ENCODE peak calls at places on chromosomes 5 and 9, in four cellular contexts. L is lower leg skin, T is choroid plexus epithelial cell, J is foreskin fibroblast. S is an unnamed sample.
A peak's percentile ranks its signal among the peaks of the same experiment; 100 is the strongest.

GRCh38 chr9:131654857-131655577 is 84.9 kb downstream of the RAPGEF1 start:
- DNase-seq in T (no peak), L (peak; percentile 72), J (no peak), S (no peak)

GRCh38 chr5:17012289-17012688 is 76.2 kb upstream of the MYO10 start:
- DNase-seq in T (no peak), L (no peak), J (peak; percentile 64), S (no peak)

GRCh38 chr5:80125962-80126480 is 90.9 kb downstream of the THBS4 start:
- DNase-seq in J (peak; percentile 48), L (no peak), T (peak; percentile 85), S (peak; percentile 84)

GRCh38 chr5:150627731-150628545 is 12.5 kb upstream of the SYNPO start:
- DNase-seq in T (peak; percentile 78), J (no peak), L (no peak), S (peak; percentile 64)

GRCh38 chr5:135376961-135377621 is 21.9 kb downstream of the MACROH2A1 start:
- DNase-seq in J (no peak), L (peak; percentile 66), T (no peak), S (no peak)

GRCh38 chr5:172005708-172006377 is 595 bp downstream of the FBXW11 start:
- DNase-seq in J (no peak), T (no peak), L (no peak), S (peak; percentile 24)

GRCh38 chr5:33612386-33612785 is 171.6 kb downstream of the TARS1 start:
- DNase-seq in T (peak; percentile 42), L (no peak), J (peak; percentile 71), S (peak; percentile 73)

GRCh38 chr5:72871358-72872024 is 55.0 kb downstream of the TNPO1 start:
- DNase-seq in L (no peak), J (no peak), T (peak; percentile 34), S (peak; percentile 39)

GRCh38 chr5:130520211-130520610 is 615.9 kb downstream of the CHSY3 start:
- DNase-seq in L (no peak), J (no peak), T (peak; percentile 53), S (peak; percentile 46)

GRCh38 chr9:85377751-85378289 is 363.9 kb downstream of the AGTPBP1 start:
- DNase-seq in J (no peak), L (no peak), T (no peak), S (peak; percentile 56)

GRCh38 chr5:128532127-128532526 is 5.9 kb downstream of the FBN2 start:
- DNase-seq in L (no peak), J (no peak), T (peak; percentile 30), S (no peak)

GRCh38 chr9:134680393-134681060 is 38.9 kb downstream of the COL5A1 start:
- DNase-seq in T (no peak), J (no peak), L (no peak), S (no peak)

GRCh38 chr5:19002111-19002510 is 985.9 kb downstream of the CDH18 start:
- DNase-seq in J (no peak), L (no peak), T (no peak), S (no peak)

GRCh38 chr5:171477101-171477500 is 57.7 kb downstream of the FGF18 start:
- DNase-seq in T (peak; percentile 42), L (no peak), J (no peak), S (no peak)

GRCh38 chr5:54217826-54218503 is 92.4 kb downstream of the ARL15 start:
- DNase-seq in L (no peak), J (peak; percentile 59), T (peak; percentile 89), S (peak; percentile 78)

GRCh38 chr5:132243366-132243977 is 14.0 kb upstream of the PDLIM4 start:
- DNase-seq in J (no peak), L (peak; percentile 64), T (no peak), S (no peak)

GRCh38 chr9:134455951-134456739 is 129.9 kb downstream of the RXRA start:
- DNase-seq in J (peak; percentile 98), L (peak; percentile 96), T (peak; percentile 97), S (peak; percentile 98)

GRCh38 chr5:9350301-9350797 is 195.5 kb downstream of the SEMA5A start:
- DNase-seq in T (no peak), L (no peak), J (peak; percentile 74), S (peak; percentile 65)

GRCh38 chr5:139384591-139385051 is 1.5 kb upstream of the SLC23A1 start:
- DNase-seq in J (no peak), T (no peak), L (peak; percentile 77), S (no peak)

GRCh38 chr5:170892201-170892600 is 30.4 kb downstream of the RANBP17 start:
- DNase-seq in J (peak; percentile 54), L (no peak), T (peak; percentile 85), S (peak; percentile 84)

GRCh38 chr5:435156-435790 is 7.7 kb upstream of the EXOC3 start:
- DNase-seq in J (no peak), L (peak; percentile 84), T (no peak), S (no peak)

GRCh38 chr5:434443-435146 is 8.4 kb upstream of the EXOC3 start:
- DNase-seq in J (no peak), T (no peak), L (no peak), S (no peak)

GRCh38 chr5:436641-436975 is 6.4 kb upstream of the EXOC3 start:
- DNase-seq in L (peak; percentile 78), J (no peak), T (no peak), S (no peak)

GRCh38 chr5:437281-437771 is 5.7 kb upstream of the EXOC3 start:
- DNase-seq in J (no peak), T (no peak), L (peak; percentile 79), S (no peak)

GRCh38 chr5:435961-436640 is 6.9 kb upstream of the EXOC3 start:
- DNase-seq in L (peak; percentile 83), J (no peak), T (peak; percentile 47), S (no peak)
- TF ChIP-seq CTCF in L (no peak), J (peak; percentile 36), T (peak; percentile 69), S (peak; percentile 58)

DNA sequence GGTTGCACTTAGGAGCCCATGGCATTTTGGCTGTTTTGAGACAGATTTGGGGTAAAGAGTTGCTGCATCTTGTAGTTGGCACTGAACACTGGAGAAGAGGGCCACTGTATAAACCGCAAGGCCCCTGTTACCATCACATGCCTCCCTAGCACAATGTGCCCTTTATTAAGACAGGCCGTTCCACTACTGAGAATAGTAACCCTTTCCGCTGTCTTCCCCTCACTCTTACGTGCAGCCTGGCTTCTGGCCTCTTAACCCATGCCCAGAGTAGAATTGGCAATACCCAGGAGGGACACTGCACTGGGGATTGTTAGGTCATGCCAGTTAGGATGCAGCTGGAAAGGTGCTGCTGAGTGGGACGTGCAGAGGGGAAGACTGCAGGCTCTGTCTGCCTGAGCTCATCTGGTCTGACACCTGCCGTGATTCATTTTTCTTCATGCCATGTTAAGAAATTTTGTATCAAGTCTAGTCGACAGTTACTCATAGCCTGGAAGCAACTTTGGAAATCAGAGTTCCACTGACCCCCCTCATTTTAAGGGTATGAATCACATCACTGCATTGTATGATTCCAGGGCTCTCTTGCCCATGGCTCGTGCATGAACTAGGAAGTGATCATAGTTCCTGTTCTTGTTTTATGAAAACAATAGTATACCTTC is 146.9 kb upstream of the DMRT1 start:
- DNase-seq in L (no peak), J (peak; percentile 89), T (peak; percentile 74), S (peak; percentile 84)
- H3K4me3 ChIP-seq in L (no peak overlapping the region), J (peak overlapping the region; percentile 44), T (no peak overlapping the region), S (peak overlapping the region; percentile 18)

GRCh38 chr5:82820958-82821880 is 256.0 kb downstream of the TMEM167A start:
- DNase-seq in T (no peak), J (no peak), L (no peak), S (no peak)

GRCh38 chr5:82820188-82820587 is 257.0 kb downstream of the TMEM167A start:
- DNase-seq in L (no peak), T (no peak), J (no peak), S (no peak)

GRCh38 chr5:82817897-82818676 is 259.1 kb downstream of the TMEM167A start:
- DNase-seq in L (no peak), J (no peak), T (no peak), S (no peak)

DNA sequence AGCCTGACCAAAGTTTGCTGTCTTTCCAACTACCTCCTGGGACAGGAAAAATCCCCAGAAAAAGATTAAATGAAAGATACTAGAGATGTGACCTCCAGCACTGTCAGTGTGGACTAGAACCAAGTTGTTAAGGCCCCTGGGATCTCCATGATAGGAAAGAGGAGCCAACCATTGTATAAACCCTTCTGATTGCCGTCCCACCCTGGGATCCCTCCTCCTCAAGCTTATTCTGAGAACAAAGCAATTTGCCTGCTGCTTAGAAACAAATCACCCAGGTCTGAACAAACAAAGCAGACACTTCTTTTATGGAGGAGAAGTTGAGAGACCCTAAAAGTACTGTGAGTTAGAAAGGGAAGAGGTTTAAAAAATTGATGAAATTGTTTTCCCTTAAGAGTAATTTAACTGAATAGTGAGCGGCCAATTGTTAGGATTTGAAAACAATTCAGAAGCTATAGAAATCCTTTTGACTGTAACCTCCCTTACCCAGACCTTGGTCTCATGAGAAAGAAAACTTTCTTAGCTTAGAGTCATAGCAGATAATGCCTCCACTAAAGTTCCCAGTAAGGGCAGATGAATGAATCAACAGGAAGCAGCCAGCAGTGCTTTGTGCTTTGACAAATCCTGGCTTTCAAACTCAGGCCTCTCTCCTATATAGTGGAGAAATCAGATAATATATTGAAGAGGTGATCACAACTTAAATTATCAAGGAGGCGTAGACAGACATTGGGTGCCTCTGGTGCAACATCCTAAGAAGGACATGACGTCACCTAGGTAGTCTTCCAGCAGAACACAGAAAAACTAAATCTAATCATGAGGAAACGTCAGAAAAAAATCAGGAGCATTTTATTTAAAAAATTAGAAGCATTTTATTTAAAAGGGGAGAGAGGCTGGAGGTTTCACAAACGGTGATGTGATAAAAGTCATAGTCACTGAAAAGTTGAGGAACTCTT is 254.9 kb downstream of the TMEM167A start:
- DNase-seq in J (no peak), L (no peak), T (peak; percentile 75), S (peak; percentile 40)
- TF ChIP-seq CTCF in J (no peak), L (no peak), T (no peak), S (no peak)

GRCh38 chr5:95845401-95845800 is 22.9 kb upstream of the GLRX start:
- DNase-seq in J (no peak), L (peak; percentile 37), T (no peak), S (no peak)

GRCh38 chr5:95841914-95842812 is 19.6 kb upstream of the GLRX start:
- DNase-seq in J (peak; percentile 85), T (peak; percentile 80), L (peak; percentile 88), S (no peak)

GRCh38 chr5:95840969-95841368 is 18.4 kb upstream of the GLRX start:
- DNase-seq in J (no peak), T (no peak), L (peak; percentile 18), S (no peak)

GRCh38 chr5:95842955-95843544 is 20.5 kb upstream of the GLRX start:
- DNase-seq in T (peak; percentile 91), L (peak; percentile 89), J (no peak), S (peak; percentile 76)

GRCh38 chr5:95843733-95844223 is 21.3 kb upstream of the GLRX start:
- DNase-seq in J (no peak), T (peak; percentile 87), L (peak; percentile 84), S (no peak)
- H3K4me3 ChIP-seq in J (no peak overlapping the region), T (no peak overlapping the region), L (no peak overlapping the region), S (no peak overlapping the region)

GRCh38 chr5:155753943-155754581 is 572.9 kb upstream of the SGCD start:
- DNase-seq in L (no peak), J (no peak), T (no peak), S (no peak)
- TF ChIP-seq CTCF in L (no peak), J (no peak), T (no peak), S (no peak)

DNA sequence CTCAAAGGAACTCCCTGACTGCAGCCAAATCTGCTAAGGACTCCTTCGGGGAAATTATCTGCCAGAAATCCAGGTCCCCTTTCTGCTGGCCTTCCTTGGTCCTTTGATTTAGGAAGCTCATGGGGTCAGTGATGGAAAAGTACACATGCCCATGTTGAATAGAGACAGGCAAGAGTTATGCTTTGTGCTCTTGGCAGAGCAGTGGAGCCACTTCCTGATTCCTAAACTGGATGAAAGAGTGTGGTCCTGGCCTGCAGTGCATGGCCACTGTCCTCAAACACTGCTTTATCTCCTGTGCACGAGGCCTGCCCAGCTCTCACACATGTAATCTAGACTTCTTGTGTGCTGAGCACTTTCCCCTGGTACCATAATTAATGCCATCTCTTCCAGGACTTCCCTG is 2.0 kb upstream of the EBF1 start:
- DNase-seq in L (no peak), T (no peak), J (no peak), S (no peak)
- H3K4me3 ChIP-seq in L (no peak overlapping the region), T (no peak overlapping the region), J (no peak overlapping the region), S (no peak overlapping the region)

S was measured in astrocyte of the spinal cord.